ENCODE peak calls at places on chromosomes 5 and 9, in seven cellular contexts. A is pancreas, Y is iPS DF 6.9, W is endodermal cell, E is heart right ventricle, B is NT2/D1, U is kidney epithelial cell. P is an unnamed sample.
A peak's percentile ranks its signal among the peaks of the same experiment; 100 is the strongest.

GRCh38 chr9:133264235-133264764 is 10.7 kb downstream of the ABO start:
- DNase-seq in A (no peak), Y (no peak), W (no peak), E (no peak), B (no peak), U (no peak), P (no peak)

GRCh38 chr9:116700882-116701836 is 14.1 kb downstream of the TRIM32 start:
- DNase-seq in A (no peak), Y (no peak), W (no peak), E (no peak), B (no peak), U (no peak), P (no peak)

GRCh38 chr5:151493599-151494136 is 46.3 kb downstream of the SLC36A1 start:
- DNase-seq in A (no peak), Y (no peak), W (no peak), E (no peak), B (no peak), U (no peak), P (no peak)

GRCh38 chr9:112487799-112488345 is 1.2 kb downstream of the KIAA1958 start:
- DNase-seq in A (no peak), Y (no peak), W (no peak), E (no peak), B (peak; percentile 2), U (no peak), P (no peak)

GRCh38 chr5:91074615-91075014 is 308.5 kb downstream of the ARRDC3 start:
- DNase-seq in A (no peak), Y (no peak), W (no peak), E (no peak), B (no peak), U (peak; percentile 92), P (no peak)

GRCh38 chr5:55593115-55593472 is 58.3 kb upstream of the PLPP1 start:
- DNase-seq in A (no peak), Y (no peak), W (no peak), E (no peak), B (no peak), U (no peak), P (peak; percentile 49)

GRCh38 chr5:148856424-148856823 is 30.0 kb downstream of the ADRB2 start:
- DNase-seq in A (no peak), Y (no peak), W (no peak), E (no peak), B (no peak), U (no peak), P (no peak)

GRCh38 chr9:112327718-112328450 is 5.5 kb downstream of the PTBP3 start:
- DNase-seq in A (no peak), Y (no peak), W (no peak), E (no peak), B (no peak), U (no peak), P (no peak)

GRCh38 chr5:126516133-126516532 is 78.9 kb downstream of the ALDH7A1 start:
- DNase-seq in A (no peak), Y (no peak), W (peak; percentile 5), E (no peak), B (no peak), U (no peak), P (no peak)

GRCh38 chr9:89447416-89447815 is 50.5 kb downstream of the SEMA4D start:
- DNase-seq in A (no peak), Y (no peak), W (no peak), E (no peak), B (no peak), U (no peak), P (no peak)

GRCh38 chr5:116404001-116404400 is 170.6 kb downstream of the SEMA6A start:
- DNase-seq in A (no peak), Y (no peak), W (no peak), E (no peak), B (no peak), U (no peak), P (no peak)

GRCh38 chr9:75892168-75892901 is 1.9 kb downstream of the PCSK5 start:
- DNase-seq in A (peak; percentile 21), Y (no peak), W (peak; percentile 82), E (peak; percentile 8), B (no peak), U (no peak), P (no peak)

GRCh38 chr5:74017786-74018211 is 391.8 kb downstream of the ARHGEF28 start:
- DNase-seq in A (no peak), Y (no peak), W (peak; percentile 64), E (no peak), B (no peak), U (peak; percentile 54), P (peak; percentile 91)

GRCh38 chr5:78046006-78046405 is 248.5 kb downstream of the AP3B1 start:
- DNase-seq in A (no peak), Y (peak; percentile 16), W (peak; percentile 87), E (no peak), B (peak; percentile 3), U (no peak), P (no peak)

GRCh38 chr5:143243103-143243502 is 160.4 kb downstream of the NR3C1 start:
- DNase-seq in A (no peak), Y (no peak), W (no peak), E (no peak), B (no peak), U (no peak), P (no peak)

GRCh38 chr5:143635146-143635752 is 176.7 kb upstream of the HMHB1 start:
- DNase-seq in A (no peak), Y (no peak), W (no peak), E (no peak), B (no peak), U (no peak), P (no peak)

GRCh38 chr5:93336330-93337110 is 244.5 kb downstream of the NR2F1-AS1 start:
- DNase-seq in A (no peak), Y (no peak), W (no peak), E (no peak), B (no peak), U (no peak), P (no peak)

GRCh38 chr9:101485873-101486692 is 47.6 kb upstream of the RNF20 start:
- DNase-seq in A (peak; percentile 50), Y (no peak), W (peak; percentile 80), E (peak; percentile 26), B (peak; percentile 16), U (no peak), P (peak; percentile 78)

GRCh38 chr5:178529080-178529479 is 61.1 kb downstream of the COL23A1 start:
- DNase-seq in A (no peak), Y (no peak), W (no peak), E (no peak), B (no peak), U (no peak), P (peak; percentile 67)

GRCh38 chr5:643811-644271 is 31.7 kb downstream of the CEP72 start:
- DNase-seq in A (no peak), Y (no peak), W (no peak), E (no peak), B (no peak), U (no peak), P (no peak)

GRCh38 chr5:176816791-176817272 is 6.5 kb downstream of the UNC5A start:
- DNase-seq in A (no peak), Y (no peak), W (no peak), E (no peak), B (no peak), U (no peak), P (no peak)

GRCh38 chr5:176817369-176817841 is 7.0 kb downstream of the UNC5A start:
- DNase-seq in A (no peak), Y (no peak), W (peak; percentile 83), E (no peak), B (no peak), U (no peak), P (peak; percentile 38)

GRCh38 chr5:176814836-176815438 is 4.6 kb downstream of the UNC5A start:
- DNase-seq in A (no peak), Y (no peak), W (no peak), E (no peak), B (no peak), U (no peak), P (no peak)

GRCh38 chr5:176817864-176818377 is 7.6 kb downstream of the UNC5A start:
- DNase-seq in A (no peak), Y (no peak), W (peak; percentile 91), E (no peak), B (peak; percentile 40), U (no peak), P (peak; percentile 61)

GRCh38 chr5:176816043-176816745 is 5.8 kb downstream of the UNC5A start:
- DNase-seq in A (no peak), Y (no peak), W (no peak), E (no peak), B (no peak), U (no peak), P (no peak)
- H3K27me3 ChIP-seq in A (peaks cover 2% of the 10 kb centered on the region), Y (peaks cover 14% of the 10 kb centered on the region), W (peaks cover 85% of the 10 kb centered on the region), E (peaks cover 95% of the 10 kb centered on the region), B (peaks cover 83% of the 10 kb centered on the region), U (peaks cover 15% of the 10 kb centered on the region), P (peaks cover 25% of the 10 kb centered on the region)

DNA sequence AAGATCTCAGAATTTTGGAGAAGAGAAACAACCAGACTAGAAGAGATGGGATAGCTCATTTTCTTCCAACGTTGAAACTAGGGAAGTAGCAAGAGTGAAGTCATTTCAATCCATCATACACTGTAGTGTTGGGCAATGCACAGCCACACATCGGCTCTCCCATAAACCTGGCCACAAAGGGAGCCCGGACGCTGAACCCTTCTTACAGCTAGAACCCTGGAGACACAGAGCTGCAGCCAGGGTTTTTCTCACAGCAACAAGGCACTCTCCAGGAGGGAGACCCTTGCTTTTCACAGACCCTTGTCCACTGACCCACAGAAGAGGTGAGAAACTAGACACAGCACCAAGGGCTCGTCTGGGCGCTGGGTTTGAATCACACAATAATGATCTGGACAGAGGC is 101.4 kb upstream of the FSTL4 start:
- DNase-seq in A (no peak), Y (no peak), W (no peak), E (no peak), B (no peak), U (no peak), P (no peak)
- H3K27me3 ChIP-seq in A (no peaks in the 10 kb centered on the region), Y (no peaks in the 10 kb centered on the region), W (no peaks in the 10 kb centered on the region), E (peaks cover 19% of the 10 kb centered on the region), B (no peaks in the 10 kb centered on the region), U (no peaks in the 10 kb centered on the region), P (no peaks in the 10 kb centered on the region)

GRCh38 chr9:36744678-36745077 is 172.0 kb downstream of the MELK start:
- DNase-seq in A (no peak), Y (no peak), W (no peak), E (no peak), B (no peak), U (no peak), P (no peak)
- H3K27me3 ChIP-seq in A (peaks cover 7% of the 10 kb centered on the region), Y (no peaks in the 10 kb centered on the region), W (peaks cover 23% of the 10 kb centered on the region), E (peaks cover 83% of the 10 kb centered on the region), B (peaks cover 19% of the 10 kb centered on the region), U (peaks cover 36% of the 10 kb centered on the region), P (peaks cover 44% of the 10 kb centered on the region)

DNA sequence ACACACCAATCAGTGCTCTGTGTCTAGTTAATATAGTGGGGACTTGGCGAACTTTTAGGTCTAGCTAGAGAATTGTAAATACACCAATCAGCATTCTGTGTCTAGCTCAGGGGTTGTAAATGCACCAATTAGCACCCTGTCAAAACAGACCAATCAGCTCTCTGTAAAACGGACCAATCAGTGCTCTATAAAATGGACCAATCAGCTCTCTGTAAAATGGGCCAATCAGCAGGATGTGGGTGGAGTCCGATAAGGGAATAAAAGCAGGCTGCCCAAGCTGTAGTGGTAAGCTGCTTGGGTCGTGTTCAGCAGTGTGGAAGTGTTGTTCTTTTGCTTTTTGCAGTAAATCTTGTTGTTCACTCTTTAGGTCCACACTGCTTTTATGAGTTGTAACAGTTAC is 3.6 kb upstream of the OTULINL start:
- DNase-seq in A (no peak), Y (no peak), W (no peak), E (no peak), B (no peak), U (no peak), P (no peak)
- H3K27me3 ChIP-seq in A (no peaks in the 10 kb centered on the region), Y (peaks cover 3% of the 10 kb centered on the region), W (peaks cover 27% of the 10 kb centered on the region), E (peaks cover 29% of the 10 kb centered on the region), B (peaks cover 26% of the 10 kb centered on the region), U (peaks cover 15% of the 10 kb centered on the region), P (peaks cover 19% of the 10 kb centered on the region)

GRCh38 chr9:126988857-126989256 is 74.3 kb downstream of the RALGPS1 start:
- DNase-seq in A (no peak), Y (no peak), W (no peak), E (no peak), B (no peak), U (no peak), P (no peak)
- H3K27me3 ChIP-seq in A (no peaks in the 10 kb centered on the region), Y (no peaks in the 10 kb centered on the region), W (no peaks in the 10 kb centered on the region), E (no peaks in the 10 kb centered on the region), B (no peaks in the 10 kb centered on the region), U (no peaks in the 10 kb centered on the region), P (no peaks in the 10 kb centered on the region)